ENCODE peak calls at places on chromosomes 2 and 18, in five cellular contexts. One of them, this sample, is unnamed.

GRCh38 chr2:76178610-76179009 is 467.9 kb upstream of the GCFC2 start:
- DNase-seq in activated CD4-positive, CD25-positive, alpha-beta regulatory T cell treated with anti-CD3 and anti-CD28 coated beads, Interleukin-2, amount 50 U/mL, for 72 hours: no peak
- DNase-seq in fibroblast of the aortic adventitia: no peak
- DNase-seq in stimulated activated CD4-positive, alpha-beta T cell treated with anti-CD3 and anti-CD28 coated beads, Interleukin-15, amount 100 ng/mL, for 24 hours: no peak
- DNase-seq in EH: no peak
- DNase-seq in this sample: no peak

GRCh38 chr2:29420999-29421856 is 306.0 kb downstream of the CLIP4 start:
- DNase-seq in EH: peak; percentile 14
- DNase-seq in activated CD4-positive, CD25-positive, alpha-beta regulatory T cell treated with anti-CD3 and anti-CD28 coated beads, Interleukin-2, amount 50 U/mL, for 72 hours: no peak
- DNase-seq in fibroblast of the aortic adventitia: no peak
- DNase-seq in stimulated activated CD4-positive, alpha-beta T cell treated with anti-CD3 and anti-CD28 coated beads, Interleukin-15, amount 100 ng/mL, for 24 hours: no peak
- DNase-seq in this sample: no peak

GRCh38 chr2:129802290-129802689 is 177.2 kb upstream of the RAB6C start:
- DNase-seq in fibroblast of the aortic adventitia: no peak
- DNase-seq in EH: no peak
- DNase-seq in stimulated activated CD4-positive, alpha-beta T cell treated with anti-CD3 and anti-CD28 coated beads, Interleukin-15, amount 100 ng/mL, for 24 hours: no peak
- DNase-seq in activated CD4-positive, CD25-positive, alpha-beta regulatory T cell treated with anti-CD3 and anti-CD28 coated beads, Interleukin-2, amount 50 U/mL, for 72 hours: no peak
- DNase-seq in this sample: no peak

GRCh38 chr2:154261473-154262027 is 389.8 kb downstream of the GALNT13 start:
- DNase-seq in EH: no peak
- DNase-seq in stimulated activated CD4-positive, alpha-beta T cell treated with anti-CD3 and anti-CD28 coated beads, Interleukin-15, amount 100 ng/mL, for 24 hours: no peak
- DNase-seq in activated CD4-positive, CD25-positive, alpha-beta regulatory T cell treated with anti-CD3 and anti-CD28 coated beads, Interleukin-2, amount 50 U/mL, for 72 hours: no peak
- DNase-seq in fibroblast of the aortic adventitia: no peak
- DNase-seq in this sample: no peak

GRCh38 chr18:43932140-43932539 is 654.9 kb upstream of the SYT4 start:
- DNase-seq in stimulated activated CD4-positive, alpha-beta T cell treated with anti-CD3 and anti-CD28 coated beads, Interleukin-15, amount 100 ng/mL, for 24 hours: no peak
- DNase-seq in activated CD4-positive, CD25-positive, alpha-beta regulatory T cell treated with anti-CD3 and anti-CD28 coated beads, Interleukin-2, amount 50 U/mL, for 72 hours: no peak
- DNase-seq in fibroblast of the aortic adventitia: no peak
- DNase-seq in EH: no peak
- DNase-seq in this sample: no peak

GRCh38 chr2:204019572-204020501 is 83.3 kb downstream of the ICOS start:
- DNase-seq in EH: peak; percentile 18
- DNase-seq in fibroblast of the aortic adventitia: no peak
- DNase-seq in activated CD4-positive, CD25-positive, alpha-beta regulatory T cell treated with anti-CD3 and anti-CD28 coated beads, Interleukin-2, amount 50 U/mL, for 72 hours: peak; percentile 47
- DNase-seq in stimulated activated CD4-positive, alpha-beta T cell treated with anti-CD3 and anti-CD28 coated beads, Interleukin-15, amount 100 ng/mL, for 24 hours: peak; percentile 79
- DNase-seq in this sample: no peak

GRCh38 chr18:76709659-76710645 is 112.4 kb upstream of the ZNF236 start:
- DNase-seq in activated CD4-positive, CD25-positive, alpha-beta regulatory T cell treated with anti-CD3 and anti-CD28 coated beads, Interleukin-2, amount 50 U/mL, for 72 hours: peak; percentile 60
- DNase-seq in fibroblast of the aortic adventitia: peak; percentile 79
- DNase-seq in EH: peak; percentile 68
- DNase-seq in stimulated activated CD4-positive, alpha-beta T cell treated with anti-CD3 and anti-CD28 coated beads, Interleukin-15, amount 100 ng/mL, for 24 hours: peak; percentile 70
- DNase-seq in this sample: peak; percentile 67

GRCh38 chr2:217339753-217340152 is 479.9 kb upstream of the TNP1 start:
- DNase-seq in EH: no peak
- DNase-seq in stimulated activated CD4-positive, alpha-beta T cell treated with anti-CD3 and anti-CD28 coated beads, Interleukin-15, amount 100 ng/mL, for 24 hours: no peak
- DNase-seq in activated CD4-positive, CD25-positive, alpha-beta regulatory T cell treated with anti-CD3 and anti-CD28 coated beads, Interleukin-2, amount 50 U/mL, for 72 hours: no peak
- DNase-seq in fibroblast of the aortic adventitia: no peak
- DNase-seq in this sample: no peak

GRCh38 chr2:231429916-231430315 is 34.4 kb downstream of the NCL start:
- DNase-seq in fibroblast of the aortic adventitia: no peak
- DNase-seq in stimulated activated CD4-positive, alpha-beta T cell treated with anti-CD3 and anti-CD28 coated beads, Interleukin-15, amount 100 ng/mL, for 24 hours: no peak
- DNase-seq in activated CD4-positive, CD25-positive, alpha-beta regulatory T cell treated with anti-CD3 and anti-CD28 coated beads, Interleukin-2, amount 50 U/mL, for 72 hours: no peak
- DNase-seq in EH: no peak
- DNase-seq in this sample: no peak

GRCh38 chr2:195836002-195836401 is 179.0 kb downstream of the SLC39A10 start:
- DNase-seq in stimulated activated CD4-positive, alpha-beta T cell treated with anti-CD3 and anti-CD28 coated beads, Interleukin-15, amount 100 ng/mL, for 24 hours: no peak
- DNase-seq in EH: no peak
- DNase-seq in activated CD4-positive, CD25-positive, alpha-beta regulatory T cell treated with anti-CD3 and anti-CD28 coated beads, Interleukin-2, amount 50 U/mL, for 72 hours: no peak
- DNase-seq in fibroblast of the aortic adventitia: no peak
- DNase-seq in this sample: no peak

GRCh38 chr2:207351171-207351570 is 178.6 kb upstream of the CREB1 start:
- DNase-seq in activated CD4-positive, CD25-positive, alpha-beta regulatory T cell treated with anti-CD3 and anti-CD28 coated beads, Interleukin-2, amount 50 U/mL, for 72 hours: no peak
- DNase-seq in stimulated activated CD4-positive, alpha-beta T cell treated with anti-CD3 and anti-CD28 coated beads, Interleukin-15, amount 100 ng/mL, for 24 hours: no peak
- DNase-seq in fibroblast of the aortic adventitia: no peak
- DNase-seq in EH: no peak
- DNase-seq in this sample: no peak

GRCh38 chr2:70258532-70258875 is 567 bp downstream of the PCYOX1 start:
- DNase-seq in activated CD4-positive, CD25-positive, alpha-beta regulatory T cell treated with anti-CD3 and anti-CD28 coated beads, Interleukin-2, amount 50 U/mL, for 72 hours: no peak
- DNase-seq in stimulated activated CD4-positive, alpha-beta T cell treated with anti-CD3 and anti-CD28 coated beads, Interleukin-15, amount 100 ng/mL, for 24 hours: no peak
- DNase-seq in fibroblast of the aortic adventitia: peak; percentile 52
- DNase-seq in EH: peak; percentile 46
- DNase-seq in this sample: no peak

GRCh38 chr2:72891091-72891818 is 4.0 kb downstream of the SPR start:
- DNase-seq in EH: no peak
- DNase-seq in stimulated activated CD4-positive, alpha-beta T cell treated with anti-CD3 and anti-CD28 coated beads, Interleukin-15, amount 100 ng/mL, for 24 hours: no peak
- DNase-seq in fibroblast of the aortic adventitia: peak; percentile 26
- DNase-seq in activated CD4-positive, CD25-positive, alpha-beta regulatory T cell treated with anti-CD3 and anti-CD28 coated beads, Interleukin-2, amount 50 U/mL, for 72 hours: no peak
- DNase-seq in this sample: peak; percentile 69

GRCh38 chr2:10146366-10147005 is 23.9 kb downstream of the RRM2 start:
- DNase-seq in EH: no peak
- DNase-seq in fibroblast of the aortic adventitia: no peak
- DNase-seq in activated CD4-positive, CD25-positive, alpha-beta regulatory T cell treated with anti-CD3 and anti-CD28 coated beads, Interleukin-2, amount 50 U/mL, for 72 hours: no peak
- DNase-seq in stimulated activated CD4-positive, alpha-beta T cell treated with anti-CD3 and anti-CD28 coated beads, Interleukin-15, amount 100 ng/mL, for 24 hours: no peak
- DNase-seq in this sample: no peak

GRCh38 chr2:220703279-220703678 is 868.8 kb downstream of the EPHA4 start:
- DNase-seq in stimulated activated CD4-positive, alpha-beta T cell treated with anti-CD3 and anti-CD28 coated beads, Interleukin-15, amount 100 ng/mL, for 24 hours: no peak
- DNase-seq in EH: peak; percentile 18
- DNase-seq in activated CD4-positive, CD25-positive, alpha-beta regulatory T cell treated with anti-CD3 and anti-CD28 coated beads, Interleukin-2, amount 50 U/mL, for 72 hours: no peak
- DNase-seq in fibroblast of the aortic adventitia: no peak
- DNase-seq in this sample: no peak

GRCh38 chr2:215427585-215427984 is 8.3 kb downstream of the FN1 start:
- DNase-seq in activated CD4-positive, CD25-positive, alpha-beta regulatory T cell treated with anti-CD3 and anti-CD28 coated beads, Interleukin-2, amount 50 U/mL, for 72 hours: no peak
- DNase-seq in EH: peak; percentile 0
- DNase-seq in fibroblast of the aortic adventitia: peak; percentile 36
- DNase-seq in stimulated activated CD4-positive, alpha-beta T cell treated with anti-CD3 and anti-CD28 coated beads, Interleukin-15, amount 100 ng/mL, for 24 hours: no peak
- DNase-seq in this sample: no peak

GRCh38 chr2:71893646-71894045 is 254.0 kb downstream of the CYP26B1 start:
- DNase-seq in EH: no peak
- DNase-seq in stimulated activated CD4-positive, alpha-beta T cell treated with anti-CD3 and anti-CD28 coated beads, Interleukin-15, amount 100 ng/mL, for 24 hours: no peak
- DNase-seq in activated CD4-positive, CD25-positive, alpha-beta regulatory T cell treated with anti-CD3 and anti-CD28 coated beads, Interleukin-2, amount 50 U/mL, for 72 hours: no peak
- DNase-seq in fibroblast of the aortic adventitia: no peak
- DNase-seq in this sample: no peak

GRCh38 chr2:9631976-9632700 is 1.3 kb upstream of the YWHAQ start:
- DNase-seq in fibroblast of the aortic adventitia: no peak
- DNase-seq in stimulated activated CD4-positive, alpha-beta T cell treated with anti-CD3 and anti-CD28 coated beads, Interleukin-15, amount 100 ng/mL, for 24 hours: no peak
- DNase-seq in activated CD4-positive, CD25-positive, alpha-beta regulatory T cell treated with anti-CD3 and anti-CD28 coated beads, Interleukin-2, amount 50 U/mL, for 72 hours: no peak
- DNase-seq in EH: peak; percentile 71
- DNase-seq in this sample: no peak